ENCODE peak calls at places on chromosomes 7 and 10, in four cellular contexts. One of them, this sample, is unnamed.

GRCh38 chr10:8985651-8986050 is 931.2 kb downstream of the GATA3 start:
- ATAC-seq in naive thymus-derived CD4-positive, alpha-beta T cell: no peak
- ATAC-seq in CD8-positive, alpha-beta T cell: no peak
- ATAC-seq in right lobe of liver: no peak
- ATAC-seq in this sample: no peak

GRCh38 chr10:37314350-37314749 is 189.0 kb downstream of the ANKRD30A start:
- ATAC-seq in CD8-positive, alpha-beta T cell: no peak
- ATAC-seq in right lobe of liver: no peak
- ATAC-seq in naive thymus-derived CD4-positive, alpha-beta T cell: no peak
- ATAC-seq in this sample: no peak

GRCh38 chr7:48636391-48637015 is 287.8 kb upstream of the CDC14C start:
- ATAC-seq in CD8-positive, alpha-beta T cell: no peak
- ATAC-seq in right lobe of liver: no peak
- ATAC-seq in naive thymus-derived CD4-positive, alpha-beta T cell: no peak
- ATAC-seq in this sample: no peak

GRCh38 chr10:108204528-108205313 is 1040.2 kb upstream of the SORCS1 start:
- ATAC-seq in CD8-positive, alpha-beta T cell: no peak
- ATAC-seq in naive thymus-derived CD4-positive, alpha-beta T cell: no peak
- ATAC-seq in right lobe of liver: no peak
- ATAC-seq in this sample: no peak

GRCh38 chr10:22544325-22545068 is 169.9 kb downstream of the PIP4K2A start:
- ATAC-seq in naive thymus-derived CD4-positive, alpha-beta T cell: no peak
- ATAC-seq in CD8-positive, alpha-beta T cell: peak; percentile 71
- ATAC-seq in right lobe of liver: no peak
- ATAC-seq in this sample: no peak

GRCh38 chr10:110425684-110426293 is 71.9 kb upstream of the DUSP5 start:
- ATAC-seq in naive thymus-derived CD4-positive, alpha-beta T cell: peak; percentile 78
- ATAC-seq in right lobe of liver: no peak
- ATAC-seq in CD8-positive, alpha-beta T cell: no peak
- ATAC-seq in this sample: peak; percentile 43

GRCh38 chr10:112490543-112490942 is 43.5 kb downstream of the VTI1A start:
- ATAC-seq in right lobe of liver: no peak
- ATAC-seq in naive thymus-derived CD4-positive, alpha-beta T cell: no peak
- ATAC-seq in CD8-positive, alpha-beta T cell: no peak
- ATAC-seq in this sample: no peak

GRCh38 chr10:52314007-52314821 is at the start of gene DKK1:
- ATAC-seq in naive thymus-derived CD4-positive, alpha-beta T cell: peak; percentile 47
- ATAC-seq in right lobe of liver: peak; percentile 91
- ATAC-seq in CD8-positive, alpha-beta T cell: no peak
- ATAC-seq in this sample: peak; percentile 59

GRCh38 chr7:34062341-34062740 is 157.0 kb downstream of the BMPER start:
- ATAC-seq in naive thymus-derived CD4-positive, alpha-beta T cell: no peak
- ATAC-seq in CD8-positive, alpha-beta T cell: no peak
- ATAC-seq in right lobe of liver: no peak
- ATAC-seq in this sample: no peak

GRCh38 chr7:128359939-128360338 is 1.6 kb downstream of the PRRT4 start:
- ATAC-seq in CD8-positive, alpha-beta T cell: no peak
- ATAC-seq in right lobe of liver: no peak
- ATAC-seq in naive thymus-derived CD4-positive, alpha-beta T cell: no peak
- ATAC-seq in this sample: no peak
- H3K27me3 ChIP-seq in CD8-positive, alpha-beta T cell: no peaks in the 10 kb centered on the region
- H3K27me3 ChIP-seq in right lobe of liver: no peaks in the 10 kb centered on the region
- H3K27me3 ChIP-seq in naive thymus-derived CD4-positive, alpha-beta T cell: no peaks in the 10 kb centered on the region
- H3K27me3 ChIP-seq in this sample: peaks cover 50% of the 10 kb centered on the region

DNA sequence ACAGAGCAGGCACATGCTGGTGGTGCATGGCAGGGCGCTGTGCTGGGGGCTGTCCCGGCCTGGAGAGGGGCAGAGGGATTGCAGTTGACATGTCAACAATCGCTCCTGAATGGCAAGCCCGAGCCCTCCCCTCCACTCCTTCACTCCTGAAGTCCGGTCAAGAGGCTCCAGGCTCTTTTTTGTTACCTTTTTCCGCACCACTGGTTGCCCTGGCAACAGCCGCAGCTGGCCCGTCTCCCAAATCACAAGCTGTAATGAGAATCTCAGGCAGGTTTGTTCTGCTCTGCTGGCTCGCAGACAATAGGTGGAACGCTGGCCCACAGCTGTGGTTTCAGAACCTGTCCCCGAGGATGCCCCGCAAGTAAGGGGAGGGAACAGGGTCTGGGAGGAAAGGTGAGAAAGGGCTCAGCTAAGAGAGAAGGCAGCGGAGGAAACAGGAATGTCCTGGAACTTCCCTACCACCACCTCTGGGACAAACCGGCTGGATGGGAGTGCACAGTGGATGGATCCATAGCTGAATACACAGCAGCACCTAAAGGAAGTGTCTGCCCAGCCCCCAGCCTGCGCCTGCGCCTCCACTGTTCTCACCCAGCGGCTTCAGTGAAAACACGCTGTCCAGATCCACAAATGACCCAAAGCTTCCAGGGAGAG is 58.9 kb downstream of the CALML3 start:
- ATAC-seq in naive thymus-derived CD4-positive, alpha-beta T cell: no peak
- ATAC-seq in CD8-positive, alpha-beta T cell: no peak
- ATAC-seq in right lobe of liver: peak; percentile 20
- ATAC-seq in this sample: peak; percentile 56
- H3K4me3 ChIP-seq in naive thymus-derived CD4-positive, alpha-beta T cell: no peak overlapping the region
- H3K4me3 ChIP-seq in CD8-positive, alpha-beta T cell: no peak overlapping the region
- H3K4me3 ChIP-seq in right lobe of liver: no peak overlapping the region
- H3K4me3 ChIP-seq in this sample: no peak overlapping the region

DNA sequence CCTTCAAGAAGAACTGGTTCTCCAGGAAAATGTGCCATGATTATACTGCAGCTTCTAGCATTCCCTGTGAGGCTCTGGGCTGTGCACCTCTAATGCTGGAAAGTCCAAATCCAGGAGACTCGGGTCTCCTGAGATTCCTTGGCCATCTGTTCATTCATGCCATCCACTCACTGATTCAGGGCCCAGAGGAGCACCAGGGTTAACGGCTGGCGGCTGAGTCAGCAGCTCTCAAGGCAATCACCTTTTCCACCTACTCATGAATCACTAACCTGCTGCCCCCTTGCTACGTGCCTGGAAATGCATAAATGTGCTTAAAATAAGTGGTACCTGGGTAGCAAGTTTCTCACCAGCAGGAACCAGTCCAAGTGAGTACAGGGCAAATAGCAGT is 132.7 kb downstream of the KCNMA1 start:
- ATAC-seq in right lobe of liver: peak; percentile 63
- ATAC-seq in naive thymus-derived CD4-positive, alpha-beta T cell: no peak
- ATAC-seq in CD8-positive, alpha-beta T cell: no peak
- ATAC-seq in this sample: no peak
- H3K4me1 ChIP-seq in right lobe of liver: peaks cover 11% of the 10 kb centered on the region
- H3K4me1 ChIP-seq in naive thymus-derived CD4-positive, alpha-beta T cell: no peaks in the 10 kb centered on the region
- H3K4me1 ChIP-seq in CD8-positive, alpha-beta T cell: no peaks in the 10 kb centered on the region
- H3K4me1 ChIP-seq in this sample: peaks cover 57% of the 10 kb centered on the region

GRCh38 chr7:1325246-1325645 is 92.6 kb downstream of the UNCX start:
- ATAC-seq in CD8-positive, alpha-beta T cell: no peak
- ATAC-seq in naive thymus-derived CD4-positive, alpha-beta T cell: no peak
- ATAC-seq in right lobe of liver: no peak
- ATAC-seq in this sample: no peak

GRCh38 chr7:1326511-1326785 is 93.8 kb downstream of the UNCX start:
- ATAC-seq in right lobe of liver: no peak
- ATAC-seq in CD8-positive, alpha-beta T cell: no peak
- ATAC-seq in naive thymus-derived CD4-positive, alpha-beta T cell: no peak
- ATAC-seq in this sample: no peak

GRCh38 chr7:1324028-1324900 is 91.6 kb downstream of the UNCX start:
- ATAC-seq in right lobe of liver: no peak
- ATAC-seq in naive thymus-derived CD4-positive, alpha-beta T cell: no peak
- ATAC-seq in CD8-positive, alpha-beta T cell: no peak
- ATAC-seq in this sample: no peak

GRCh38 chr7:1323178-1324027 is 90.7 kb downstream of the UNCX start:
- ATAC-seq in naive thymus-derived CD4-positive, alpha-beta T cell: no peak
- ATAC-seq in CD8-positive, alpha-beta T cell: no peak
- ATAC-seq in right lobe of liver: no peak
- ATAC-seq in this sample: no peak

DNA sequence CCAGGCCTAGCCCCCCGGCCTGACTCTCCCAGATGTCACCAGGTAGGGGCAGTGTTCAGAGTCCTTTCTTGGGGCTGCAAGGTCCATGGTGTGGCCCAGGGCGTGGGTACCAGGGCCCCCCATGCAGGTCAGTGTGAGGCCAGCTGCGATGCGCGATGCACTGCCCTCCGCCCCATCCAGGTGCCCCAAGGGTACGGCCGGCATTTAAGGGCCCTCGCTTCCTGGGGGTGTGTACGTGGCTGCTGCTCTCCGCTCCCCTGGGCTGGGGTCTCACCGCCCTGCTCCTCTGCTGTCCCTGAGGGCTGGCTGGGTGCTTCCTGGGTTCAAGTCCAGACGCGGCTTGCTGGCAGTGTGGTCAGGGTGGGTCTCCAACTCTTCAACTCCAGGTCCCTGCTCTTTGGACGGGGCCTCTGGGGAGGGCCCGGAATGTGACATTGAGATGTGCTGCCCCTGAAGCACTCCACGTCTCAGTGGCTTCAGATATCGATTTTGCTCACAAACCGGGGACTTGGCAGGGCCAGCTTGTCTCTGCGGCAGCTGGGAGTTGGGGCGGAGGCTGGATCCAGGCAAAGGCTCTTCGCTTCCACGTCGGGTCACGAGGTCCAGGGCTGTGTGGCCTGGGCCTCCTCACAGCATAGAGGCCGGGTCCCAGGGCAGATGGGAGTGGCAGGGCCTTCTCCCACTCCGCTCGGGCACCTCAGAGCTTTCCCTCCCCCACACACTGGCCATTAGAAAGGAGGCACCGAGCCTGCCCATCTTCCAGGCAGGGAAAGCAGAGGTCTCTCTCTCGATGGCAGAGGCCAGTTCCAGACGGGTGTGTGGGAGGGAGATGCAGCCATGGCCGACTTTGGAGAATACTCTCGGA is 93.2 kb downstream of the UNCX start:
- ATAC-seq in naive thymus-derived CD4-positive, alpha-beta T cell: no peak
- ATAC-seq in right lobe of liver: no peak
- ATAC-seq in CD8-positive, alpha-beta T cell: no peak
- ATAC-seq in this sample: no peak
- H3K27me3 ChIP-seq in naive thymus-derived CD4-positive, alpha-beta T cell: no peaks in the 10 kb centered on the region
- H3K27me3 ChIP-seq in right lobe of liver: no peaks in the 10 kb centered on the region
- H3K27me3 ChIP-seq in CD8-positive, alpha-beta T cell: no peaks in the 10 kb centered on the region
- H3K27me3 ChIP-seq in this sample: peaks cover 83% of the 10 kb centered on the region

GRCh38 chr10:1736180-1736971 is 949 bp downstream of the ADARB2 start:
- ATAC-seq in CD8-positive, alpha-beta T cell: no peak
- ATAC-seq in naive thymus-derived CD4-positive, alpha-beta T cell: no peak
- ATAC-seq in right lobe of liver: no peak
- ATAC-seq in this sample: no peak
- H3K4me3 ChIP-seq in CD8-positive, alpha-beta T cell: no peak overlapping the region
- H3K4me3 ChIP-seq in naive thymus-derived CD4-positive, alpha-beta T cell: no peak overlapping the region
- H3K4me3 ChIP-seq in right lobe of liver: no peak overlapping the region
- H3K4me3 ChIP-seq in this sample: peak overlapping the region; percentile 32

DNA sequence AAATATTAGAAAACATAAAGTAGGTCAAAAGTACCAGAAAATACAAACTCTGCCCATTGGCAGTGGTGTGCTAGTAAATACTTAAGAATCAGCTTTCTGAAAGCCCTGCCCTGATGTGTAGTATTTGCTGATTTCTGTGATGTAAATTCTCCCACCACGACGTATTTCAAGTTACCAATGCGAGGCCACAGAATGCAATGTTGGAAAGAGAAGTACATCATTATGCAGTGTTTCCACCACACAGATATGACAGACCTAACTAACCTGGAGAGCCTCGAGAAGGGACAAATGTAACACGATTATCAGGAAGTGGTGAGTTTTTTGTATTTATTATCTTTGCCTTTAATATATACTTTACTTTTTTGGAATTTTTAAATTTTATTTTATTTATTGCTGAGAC is 11.7 kb upstream of the MAP3K8 start:
- ATAC-seq in right lobe of liver: no peak
- ATAC-seq in CD8-positive, alpha-beta T cell: no peak
- ATAC-seq in naive thymus-derived CD4-positive, alpha-beta T cell: no peak
- ATAC-seq in this sample: no peak
- H3K4me1 ChIP-seq in right lobe of liver: no peaks in the 10 kb centered on the region
- H3K4me1 ChIP-seq in CD8-positive, alpha-beta T cell: peaks cover 10% of the 10 kb centered on the region
- H3K4me1 ChIP-seq in naive thymus-derived CD4-positive, alpha-beta T cell: peaks cover 9% of the 10 kb centered on the region
- H3K4me1 ChIP-seq in this sample: peaks cover 13% of the 10 kb centered on the region

GRCh38 chr10:43188702-43189101 is 50.5 kb downstream of the CSGALNACT2 start:
- ATAC-seq in CD8-positive, alpha-beta T cell: no peak
- ATAC-seq in right lobe of liver: no peak
- ATAC-seq in naive thymus-derived CD4-positive, alpha-beta T cell: no peak
- ATAC-seq in this sample: no peak
- H3K27me3 ChIP-seq in CD8-positive, alpha-beta T cell: no peaks in the 10 kb centered on the region
- H3K27me3 ChIP-seq in right lobe of liver: no peaks in the 10 kb centered on the region
- H3K27me3 ChIP-seq in naive thymus-derived CD4-positive, alpha-beta T cell: no peaks in the 10 kb centered on the region
- H3K27me3 ChIP-seq in this sample: no peaks in the 10 kb centered on the region